ENCODE peak calls at places on chromosomes 11 and 22, in ten cellular contexts. H is body of pancreas; P is astrocyte of the spinal cord; D is kidney; N is activated T-cell treated with anti-CD3 and anti-CD28 coated beads, Interleukin-2, amount 50 U/mL, for 48 hours; T is GM12865; L is activated T-helper 1 cell treated with anti-CD3 and anti-CD28 coated beads, Interleukin-2, amount 50 U/mL, for 16 hours; Z is M059J; C is ELR; U is IMR-90. X is an unnamed sample.

GRCh38 chr22:49760630-49761571 is 66.8 kb downstream of the BRD1 start:
- DNase-seq in N (peak), Z (no peak), D (peak), H (no peak), T (peak), U (no peak), P (no peak), C (no peak), L (no peak), X (no peak)

GRCh38 chr11:85809881-85810280 is 1.1 kb downstream of the SYTL2 start:
- DNase-seq in Z (peak), D (peak), L (no peak), H (no peak), U (no peak), T (no peak), N (peak), C (peak), P (no peak), X (no peak)

GRCh38 chr11:20672575-20672974 is 3.2 kb downstream of the NELL1 start:
- DNase-seq in Z (peak), C (peak), U (no peak), H (no peak), D (no peak), L (no peak), T (peak), P (no peak), N (no peak), X (no peak)

GRCh38 chr11:123261345-123262106 is 66.5 kb upstream of the CLMP start:
- DNase-seq in C (peak), Z (peak), U (peak), L (peak), T (peak), D (peak), N (peak), P (peak), H (peak), X (peak)

GRCh38 chr11:67056640-67057409 is at the start of gene RHOD:
- DNase-seq in D (peak), T (no peak), N (peak), U (no peak), P (no peak), L (no peak), Z (no peak), C (peak), H (peak), X (no peak)

GRCh38 chr22:23204541-23205157 is 24.3 kb downstream of the BCR start:
- DNase-seq in H (peak), U (no peak), L (no peak), C (no peak), Z (no peak), T (no peak), D (peak), P (no peak), N (no peak), X (no peak)

GRCh38 chr11:64934765-64935633 is 694 bp downstream of the GPHA2 start:
- DNase-seq in T (no peak), P (no peak), Z (no peak), D (no peak), N (no peak), L (no peak), U (no peak), C (no peak), H (peak), X (no peak)

GRCh38 chr22:23110922-23111527 is 30.8 kb downstream of the RSPH14 start:
- DNase-seq in P (no peak), U (no peak), C (peak), L (no peak), T (no peak), D (no peak), Z (peak), N (no peak), H (no peak), X (no peak)

GRCh38 chr22:35173655-35174054 is 83.6 kb upstream of the HMGXB4 start:
- DNase-seq in Z (no peak), D (no peak), L (no peak), H (no peak), T (no peak), C (no peak), U (no peak), P (no peak), N (no peak), X (no peak)

GRCh38 chr11:12914401-12914912 is 94.7 kb upstream of the RASSF10 start:
- DNase-seq in Z (no peak), D (peak), P (peak), L (no peak), C (peak), H (peak), T (peak), N (peak), U (peak), X (no peak)

GRCh38 chr22:29069476-29069875 is 3.4 kb upstream of the KREMEN1 start:
- DNase-seq in P (no peak), D (no peak), T (no peak), C (no peak), U (no peak), L (no peak), H (no peak), N (no peak), Z (no peak), X (no peak)

GRCh38 chr11:83272627-83273026 is 13.5 kb downstream of the CCDC90B start:
- DNase-seq in C (peak), N (no peak), L (no peak), H (no peak), U (peak), P (peak), Z (peak), T (no peak), D (no peak), X (no peak)

GRCh38 chr11:95279921-95280861 is 49.2 kb upstream of the SESN3 start:
- DNase-seq in C (peak), Z (no peak), U (no peak), P (no peak), D (no peak), N (no peak), L (no peak), H (no peak), T (no peak), X (no peak)

GRCh38 chr22:45968751-45969413 is 8.1 kb downstream of the WNT7B start:
- DNase-seq in P (peak), T (no peak), D (no peak), H (no peak), L (no peak), C (peak), U (peak), N (peak), Z (peak), X (no peak)

GRCh38 chr11:115504279-115505158 is at the start of gene CADM1:
- DNase-seq in P (peak), D (peak), N (peak), T (peak), C (peak), H (peak), Z (peak), U (peak), L (peak), X (peak)

GRCh38 chr11:80899381-80899780 is 1458.6 kb upstream of the TENM4 start:
- DNase-seq in C (no peak), U (no peak), D (no peak), T (peak), Z (peak), H (no peak), N (no peak), P (no peak), L (no peak), X (no peak)

GRCh38 chr11:111777094-111778046 is 11.2 kb upstream of the PPP2R1B start:
- DNase-seq in U (peak), C (peak), N (no peak), P (peak), T (peak), H (peak), Z (peak), L (no peak), D (no peak), X (no peak)

GRCh38 chr11:113681711-113682410 is 24.2 kb downstream of the TMPRSS5 start:
- DNase-seq in Z (peak), L (no peak), U (no peak), T (no peak), C (no peak), N (no peak), D (no peak), H (no peak), P (peak), X (no peak)

GRCh38 chr22:42801537-42802165 is 55.4 kb downstream of the ARFGAP3 start:
- DNase-seq in P (no peak), N (no peak), U (no peak), H (no peak), T (no peak), L (no peak), D (no peak), Z (no peak), C (no peak), X (no peak)

GRCh38 chr11:12090061-12090572 is 20.3 kb upstream of the MICAL2 start:
- DNase-seq in P (no peak), L (no peak), H (no peak), U (peak), N (no peak), C (peak), D (no peak), Z (peak), T (peak), X (no peak)

GRCh38 chr11:132101861-132102260 is 731.4 kb downstream of the NTM start:
- DNase-seq in Z (no peak), L (no peak), C (peak), N (no peak), H (no peak), P (peak), T (no peak), U (peak), D (no peak), X (no peak)

GRCh38 chr22:43153916-43154315 is 2.6 kb downstream of the TSPO start:
- DNase-seq in T (no peak), U (no peak), L (no peak), C (no peak), Z (no peak), H (no peak), D (no peak), P (no peak), N (no peak), X (no peak)

GRCh38 chr22:35065796-35066218 is at the start of gene ISX:
- DNase-seq in Z (no peak), C (no peak), U (no peak), L (no peak), H (no peak), P (no peak), N (no peak), T (no peak), D (no peak), X (no peak)

X was measured in central memory CD8-positive, alpha-beta T cell.